ENCODE peak calls at places on chromosomes 13 and 19, in four cellular contexts. One of them, this sample, is unnamed.

GRCh38 chr13:94662274-94662945 is 49.9 kb downstream of the SOX21 start:
- DNase-seq in tibial artery: no peak
- DNase-seq in Panc1: no peak
- DNase-seq in HFF-Myc: no peak
- DNase-seq in this sample: no peak

GRCh38 chr13:110498765-110499164 is 62.8 kb downstream of the RAB20 start:
- DNase-seq in tibial artery: no peak
- DNase-seq in Panc1: no peak
- DNase-seq in HFF-Myc: no peak
- DNase-seq in this sample: no peak

GRCh38 chr19:44212865-44213346 is 574 bp downstream of the ZNF227 start:
- DNase-seq in tibial artery: no peak
- DNase-seq in Panc1: no peak
- DNase-seq in HFF-Myc: peak; percentile 2
- DNase-seq in this sample: no peak

GRCh38 chr13:77359171-77359570 is 32.3 kb upstream of the MYCBP2 start:
- DNase-seq in tibial artery: no peak
- DNase-seq in Panc1: no peak
- DNase-seq in HFF-Myc: no peak
- DNase-seq in this sample: no peak

GRCh38 chr13:44894001-44894770 is 95.1 kb downstream of the NUFIP1 start:
- DNase-seq in tibial artery: no peak
- DNase-seq in Panc1: no peak
- DNase-seq in HFF-Myc: no peak
- DNase-seq in this sample: no peak

GRCh38 chr13:66926851-66927524 is 303.1 kb downstream of the PCDH9 start:
- DNase-seq in tibial artery: no peak
- DNase-seq in Panc1: no peak
- DNase-seq in HFF-Myc: no peak
- DNase-seq in this sample: no peak

GRCh38 chr19:1286451-1286858 is 782 bp downstream of the EFNA2 start:
- DNase-seq in tibial artery: no peak
- DNase-seq in Panc1: no peak
- DNase-seq in HFF-Myc: no peak
- DNase-seq in this sample: no peak

GRCh38 chr19:58409010-58409790 is 751 bp downstream of the ZNF584 start:
- DNase-seq in tibial artery: no peak
- DNase-seq in Panc1: no peak
- DNase-seq in HFF-Myc: no peak
- DNase-seq in this sample: no peak

GRCh38 chr13:77285098-77285497 is 41.8 kb downstream of the MYCBP2 start:
- DNase-seq in tibial artery: no peak
- DNase-seq in Panc1: no peak
- DNase-seq in HFF-Myc: no peak
- DNase-seq in this sample: no peak

GRCh38 chr13:47211106-47211505 is 314.3 kb upstream of the HTR2A start:
- DNase-seq in tibial artery: no peak
- DNase-seq in Panc1: peak; percentile 17
- DNase-seq in HFF-Myc: peak; percentile 26
- DNase-seq in this sample: no peak

GRCh38 chr13:21318891-21319532 is 140.1 kb downstream of the ZDHHC20 start:
- DNase-seq in tibial artery: no peak
- DNase-seq in Panc1: no peak
- DNase-seq in HFF-Myc: no peak
- DNase-seq in this sample: no peak

GRCh38 chr13:21637296-21637695 is 33.3 kb upstream of the MICU2 start:
- DNase-seq in tibial artery: no peak
- DNase-seq in Panc1: no peak
- DNase-seq in HFF-Myc: no peak
- DNase-seq in this sample: peak; percentile 57

GRCh38 chr13:27481766-27482165 is 31.4 kb upstream of the MTIF3 start:
- DNase-seq in tibial artery: no peak
- DNase-seq in Panc1: no peak
- DNase-seq in HFF-Myc: no peak
- DNase-seq in this sample: no peak

GRCh38 chr13:98026457-98026857 is 73.0 kb downstream of the IPO5 start:
- DNase-seq in tibial artery: no peak
- DNase-seq in Panc1: no peak
- DNase-seq in HFF-Myc: no peak
- DNase-seq in this sample: no peak

GRCh38 chr13:72694314-72694713 is 33.1 kb downstream of the MZT1 start:
- DNase-seq in tibial artery: no peak
- DNase-seq in Panc1: no peak
- DNase-seq in HFF-Myc: no peak
- DNase-seq in this sample: no peak

GRCh38 chr13:80339578-80339840 is 1.4 kb downstream of the SPRY2 start:
- DNase-seq in tibial artery: no peak
- DNase-seq in Panc1: no peak
- DNase-seq in HFF-Myc: no peak
- DNase-seq in this sample: no peak

GRCh38 chr13:24184265-24184841 is 23.8 kb downstream of the SPATA13 start:
- DNase-seq in tibial artery: no peak
- DNase-seq in Panc1: no peak
- DNase-seq in HFF-Myc: no peak
- DNase-seq in this sample: peak; percentile 89

GRCh38 chr13:37640499-37640898 is 41.9 kb upstream of the POSTN start:
- DNase-seq in tibial artery: no peak
- DNase-seq in Panc1: peak; percentile 2
- DNase-seq in HFF-Myc: peak; percentile 35
- DNase-seq in this sample: no peak

GRCh38 chr13:26653310-26653709 is 95.8 kb downstream of the WASF3 start:
- DNase-seq in tibial artery: no peak
- DNase-seq in Panc1: no peak
- DNase-seq in HFF-Myc: no peak
- DNase-seq in this sample: peak; percentile 23

GRCh38 chr13:90414691-90415596 is 932.5 kb upstream of the MIR17HG start:
- DNase-seq in tibial artery: no peak
- DNase-seq in Panc1: peak; percentile 1
- DNase-seq in HFF-Myc: peak; percentile 75
- DNase-seq in this sample: peak; percentile 30

GRCh38 chr19:37929512-37929911 is 22.5 kb downstream of the SIPA1L3 start:
- DNase-seq in tibial artery: no peak
- DNase-seq in Panc1: no peak
- DNase-seq in HFF-Myc: no peak
- DNase-seq in this sample: no peak

GRCh38 chr19:28577666-28578065 is 635.3 kb downstream of the UQCRFS1 start:
- DNase-seq in tibial artery: no peak
- DNase-seq in Panc1: no peak
- DNase-seq in HFF-Myc: no peak
- DNase-seq in this sample: no peak

GRCh38 chr13:78160793-78161192 is 242.2 kb upstream of the EDNRB start:
- DNase-seq in tibial artery: no peak
- DNase-seq in Panc1: no peak
- DNase-seq in HFF-Myc: peak; percentile 29
- DNase-seq in this sample: no peak

GRCh38 chr19:45804140-45804958 is 10.8 kb downstream of the RSPH6A start:
- DNase-seq in tibial artery: no peak
- DNase-seq in Panc1: no peak
- DNase-seq in HFF-Myc: no peak
- DNase-seq in this sample: no peak

GRCh38 chr13:92537485-92537884 is 689.1 kb upstream of the GPC6 start:
- DNase-seq in tibial artery: no peak
- DNase-seq in Panc1: no peak
- DNase-seq in HFF-Myc: no peak
- DNase-seq in this sample: no peak

GRCh38 chr13:84925443-84925842 is 873.8 kb downstream of the SLITRK6 start:
- DNase-seq in tibial artery: no peak
- DNase-seq in Panc1: peak; percentile 12
- DNase-seq in HFF-Myc: no peak
- DNase-seq in this sample: no peak

GRCh38 chr13:101700598-101700997 is 248.1 kb downstream of the ITGBL1 start:
- DNase-seq in tibial artery: peak; percentile 49
- DNase-seq in Panc1: no peak
- DNase-seq in HFF-Myc: no peak
- DNase-seq in this sample: no peak

GRCh38 chr13:19181021-19181620 is 503 bp downstream of the TUBA3C start:
- DNase-seq in tibial artery: no peak
- DNase-seq in Panc1: no peak
- DNase-seq in HFF-Myc: no peak
- DNase-seq in this sample: no peak

GRCh38 chr13:110161112-110161897 is 145.7 kb downstream of the COL4A1 start:
- DNase-seq in tibial artery: no peak
- DNase-seq in Panc1: no peak
- DNase-seq in HFF-Myc: no peak
- DNase-seq in this sample: no peak

GRCh38 chr13:102484329-102484728 is 82.5 kb upstream of the FGF14 start:
- DNase-seq in tibial artery: no peak
- DNase-seq in Panc1: no peak
- DNase-seq in HFF-Myc: no peak
- DNase-seq in this sample: peak; percentile 4

DNA sequence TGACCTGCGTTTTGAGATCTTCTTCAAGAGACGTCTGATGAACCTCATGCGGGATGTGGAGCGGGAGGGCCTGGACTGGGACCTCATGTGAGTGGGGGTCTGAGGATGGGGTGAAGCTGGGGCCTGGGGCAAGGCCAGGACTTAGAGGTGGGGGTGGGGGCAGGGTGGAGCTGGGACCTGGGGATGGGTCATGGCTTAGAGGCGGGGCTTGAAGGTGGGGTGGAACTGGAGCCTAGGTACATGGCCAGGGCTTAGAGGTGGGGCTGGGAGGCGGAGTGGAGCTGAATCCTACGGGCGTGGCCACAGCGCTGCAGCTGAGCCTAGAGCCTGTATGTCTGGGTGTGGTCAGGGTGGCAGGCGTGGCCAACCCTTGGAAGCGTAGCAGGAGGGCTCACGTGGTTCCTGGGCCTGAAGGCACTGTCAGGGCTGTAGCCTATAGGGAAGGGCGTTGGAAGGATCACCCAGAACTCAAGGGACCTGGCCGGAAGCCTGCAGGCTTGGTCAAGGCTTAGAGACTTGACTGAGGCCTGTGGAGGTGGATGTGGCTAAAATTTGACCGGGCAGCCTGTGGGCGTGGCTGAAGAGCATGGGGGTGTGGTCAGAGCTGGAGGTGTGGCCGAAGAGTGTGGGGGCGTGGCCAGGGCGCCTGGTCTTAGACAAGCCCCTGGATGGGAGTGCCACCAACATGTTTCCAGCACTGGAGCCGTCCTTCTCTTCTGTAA is 24.2 kb downstream of the COLGALT1 start:
- DNase-seq in tibial artery: peak; percentile 51
- DNase-seq in Panc1: peak; percentile 25
- DNase-seq in HFF-Myc: no peak
- DNase-seq in this sample: no peak
- H3K4me3 ChIP-seq in tibial artery: no peak overlapping the region
- H3K4me3 ChIP-seq in Panc1: no peak overlapping the region
- H3K4me3 ChIP-seq in HFF-Myc: no peak overlapping the region
- H3K4me3 ChIP-seq in this sample: no peak overlapping the region

GRCh38 chr13:41196011-41196410 is 1.6 kb upstream of the KBTBD7 start:
- DNase-seq in tibial artery: no peak
- DNase-seq in Panc1: no peak
- DNase-seq in HFF-Myc: no peak
- DNase-seq in this sample: no peak

GRCh38 chr13:41196620-41197019 is 2.3 kb upstream of the KBTBD7 start:
- DNase-seq in tibial artery: no peak
- DNase-seq in Panc1: no peak
- DNase-seq in HFF-Myc: no peak
- DNase-seq in this sample: no peak

GRCh38 chr13:41199061-41199460 is 4.7 kb upstream of the KBTBD7 start:
- DNase-seq in tibial artery: no peak
- DNase-seq in Panc1: no peak
- DNase-seq in HFF-Myc: no peak
- DNase-seq in this sample: no peak

GRCh38 chr13:41199526-41199925 is 5.2 kb upstream of the KBTBD7 start:
- DNase-seq in tibial artery: no peak
- DNase-seq in Panc1: no peak
- DNase-seq in HFF-Myc: no peak
- DNase-seq in this sample: no peak

GRCh38 chr13:41200126-41200525 is 5.8 kb upstream of the KBTBD7 start:
- DNase-seq in tibial artery: no peak
- DNase-seq in Panc1: no peak
- DNase-seq in HFF-Myc: no peak
- DNase-seq in this sample: no peak
- H3K4me3 ChIP-seq in tibial artery: no peak overlapping the region
- H3K4me3 ChIP-seq in Panc1: no peak overlapping the region
- H3K4me3 ChIP-seq in HFF-Myc: no peak overlapping the region
- H3K4me3 ChIP-seq in this sample: no peak overlapping the region

GRCh38 chr13:30415430-30416030 is 6.8 kb upstream of the UBE2L5 start:
- DNase-seq in tibial artery: no peak
- DNase-seq in Panc1: no peak
- DNase-seq in HFF-Myc: no peak
- DNase-seq in this sample: no peak
- H3K4me3 ChIP-seq in tibial artery: no peak overlapping the region
- H3K4me3 ChIP-seq in Panc1: no peak overlapping the region
- H3K4me3 ChIP-seq in HFF-Myc: no peak overlapping the region
- H3K4me3 ChIP-seq in this sample: no peak overlapping the region

GRCh38 chr19:8571006-8571411 is 6.2 kb downstream of the MYO1F start:
- DNase-seq in tibial artery: peak; percentile 42
- DNase-seq in Panc1: no peak
- DNase-seq in HFF-Myc: no peak
- DNase-seq in this sample: no peak
- H3K4me3 ChIP-seq in tibial artery: no peak overlapping the region
- H3K4me3 ChIP-seq in Panc1: no peak overlapping the region
- H3K4me3 ChIP-seq in HFF-Myc: no peak overlapping the region
- H3K4me3 ChIP-seq in this sample: no peak overlapping the region

DNA sequence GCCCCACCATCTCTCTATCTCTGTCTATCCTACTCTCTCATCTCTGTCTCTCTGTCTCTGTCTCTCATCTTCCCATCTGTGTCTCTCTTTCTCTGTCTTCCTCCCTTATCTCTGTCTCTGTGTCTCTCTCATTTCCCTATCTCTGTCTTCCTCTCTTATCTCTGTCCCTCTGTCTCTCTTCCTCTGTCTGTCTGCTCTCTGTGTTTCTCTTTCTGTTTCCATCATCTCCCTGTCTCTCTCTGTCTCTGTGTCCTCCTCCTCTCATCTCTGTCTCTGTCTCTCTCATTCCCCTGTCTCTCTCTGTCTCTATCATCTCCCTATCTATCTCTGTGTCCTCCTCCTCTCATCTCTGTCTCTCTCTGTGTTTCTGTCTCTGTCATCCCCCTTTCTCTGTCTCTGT is 1.6 kb upstream of the EBI3 start:
- DNase-seq in tibial artery: no peak
- DNase-seq in Panc1: no peak
- DNase-seq in HFF-Myc: no peak
- DNase-seq in this sample: no peak
- H3K4me3 ChIP-seq in tibial artery: no peak overlapping the region
- H3K4me3 ChIP-seq in Panc1: no peak overlapping the region
- H3K4me3 ChIP-seq in HFF-Myc: no peak overlapping the region
- H3K4me3 ChIP-seq in this sample: no peak overlapping the region

This sample was measured in epithelial cell of proximal tubule.